ENCODE peak calls at places on chromosomes 7 and 10, in six cellular contexts. N, T, O, B, A and W are unnamed samples.

GRCh38 chr10:116270691-116271592 is 2.1 kb downstream of the GFRA1 start:
- DNase-seq in B (peak), N (peak), T (no peak), O (no peak), A (no peak), W (no peak)

GRCh38 chr7:157362729-157363128 is 25.9 kb downstream of the DNAJB6 start:
- DNase-seq in N (no peak), T (no peak), B (no peak), O (no peak), A (no peak), W (no peak)

GRCh38 chr7:66224171-66224773 is 19.1 kb downstream of the TPST1 start:
- DNase-seq in B (no peak), O (no peak), N (no peak), T (no peak), A (no peak), W (no peak)

GRCh38 chr7:92400013-92400412 is 47.3 kb upstream of the GATAD1 start:
- DNase-seq in O (no peak), N (no peak), B (no peak), T (no peak), A (no peak), W (no peak)

GRCh38 chr10:76497671-76498070 is 1066.2 kb downstream of the LRMDA start:
- DNase-seq in T (no peak), N (no peak), O (no peak), A (no peak), B (no peak), W (no peak)

GRCh38 chr7:41274179-41274578 is 428.7 kb downstream of the INHBA start:
- DNase-seq in T (no peak), A (no peak), B (no peak), N (no peak), O (no peak), W (no peak)

GRCh38 chr10:10831085-10831484 is 186.6 kb upstream of the CELF2 start:
- DNase-seq in B (peak), O (peak), A (no peak), N (no peak), T (no peak), W (no peak)

GRCh38 chr10:103758294-103758681 is 97.1 kb downstream of the SH3PXD2A start:
- DNase-seq in N (no peak), O (no peak), B (no peak), A (no peak), T (no peak), W (no peak)

GRCh38 chr7:152520861-152521302 is 85.1 kb upstream of the KMT2C start:
- DNase-seq in B (no peak), O (no peak), T (no peak), A (no peak), N (no peak), W (no peak)